ENCODE peak calls at places on chromosomes 12 and 14, in six cellular contexts. S is right lobe of liver, W is A549, U is IMR-90, E is stomach, B is adrenal gland. N is an unnamed sample.

GRCh38 chr14:95192306-95192705 is 35.0 kb upstream of the DICER1 start:
- DNase-seq in S (no peak), W (no peak), U (no peak), E (no peak), B (no peak), N (no peak)

GRCh38 chr12:109134186-109134917 is 18.0 kb downstream of the ACACB start:
- DNase-seq in S (peak), W (peak), U (no peak), E (peak), B (peak), N (peak)

GRCh38 chr14:68248481-68249255 is 429.1 kb downstream of the RAD51B start:
- DNase-seq in S (peak), W (peak), U (peak), E (no peak), B (peak), N (no peak)

GRCh38 chr12:130418261-130418660 is 80.6 kb downstream of the PIWIL1 start:
- DNase-seq in S (no peak), W (no peak), U (no peak), E (no peak), B (no peak), N (no peak)

GRCh38 chr12:88145567-88146347 is 3.6 kb downstream of the TMTC3 start:
- DNase-seq in S (no peak), W (no peak), U (no peak), E (no peak), B (no peak), N (no peak)

GRCh38 chr14:23299558-23299957 is 3.1 kb downstream of the PPP1R3E start:
- DNase-seq in S (no peak), W (peak), U (peak), E (no peak), B (no peak), N (no peak)

GRCh38 chr12:132190012-132190755 is 45.9 kb downstream of the NOC4L start:
- DNase-seq in S (no peak), W (peak), U (no peak), E (no peak), B (no peak), N (peak)

GRCh38 chr12:131912526-131913274 is 16.4 kb upstream of the PUS1 start:
- DNase-seq in S (peak), W (peak), U (peak), E (peak), B (peak), N (no peak)

GRCh38 chr12:58566599-58566998 is 353.7 kb downstream of the LRIG3 start:
- DNase-seq in S (no peak), W (no peak), U (peak), E (no peak), B (no peak), N (no peak)

GRCh38 chr14:95522556-95522955 is 6.1 kb upstream of the SYNE3 start:
- DNase-seq in S (no peak), W (no peak), U (no peak), E (no peak), B (no peak), N (no peak)

GRCh38 chr12:87529386-87529785 is 499.8 kb downstream of the C12orf50 start:
- DNase-seq in S (no peak), W (no peak), U (no peak), E (no peak), B (no peak), N (no peak)

GRCh38 chr12:124740691-124741137 is 123.0 kb downstream of the SCARB1 start:
- DNase-seq in S (peak), W (peak), U (peak), E (peak), B (peak), N (peak)

GRCh38 chr12:118866346-118866745 is 115.0 kb upstream of the SRRM4 start:
- DNase-seq in S (no peak), W (no peak), U (no peak), E (no peak), B (no peak), N (no peak)

GRCh38 chr12:51183816-51184215 is 10.9 kb upstream of the TFCP2 start:
- DNase-seq in S (no peak), W (no peak), U (peak), E (peak), B (peak), N (no peak)

GRCh38 chr12:52249041-52249461 is 16.0 kb downstream of the KRT7 start:
- DNase-seq in S (no peak), W (peak), U (no peak), E (peak), B (peak), N (no peak)

GRCh38 chr12:116430911-116431565 is 128.1 kb upstream of the MAP1LC3B2 start:
- DNase-seq in S (no peak), W (no peak), U (no peak), E (no peak), B (no peak), N (no peak)

GRCh38 chr14:22213110-22213509 is 375.9 kb downstream of the DAD1 start:
- DNase-seq in S (no peak), W (no peak), U (peak), E (no peak), B (no peak), N (no peak)

GRCh38 chr12:24418157-24418556 is 468.7 kb upstream of the SOX5 start:
- DNase-seq in S (no peak), W (no peak), U (peak), E (no peak), B (no peak), N (no peak)

GRCh38 chr12:13171921-13172859 is 24.3 kb upstream of the EMP1 start:
- DNase-seq in S (peak), W (peak), U (no peak), E (no peak), B (peak), N (peak)

GRCh38 chr14:33799705-33800269 is 151.1 kb downstream of the EGLN3 start:
- DNase-seq in S (peak), W (no peak), U (no peak), E (no peak), B (no peak), N (no peak)

GRCh38 chr14:95294834-95295599 is 24.7 kb downstream of the CLMN start:
- DNase-seq in S (no peak), W (peak), U (no peak), E (peak), B (no peak), N (no peak)

GRCh38 chr14:80387563-80387981 is 176.3 kb upstream of the DIO2 start:
- DNase-seq in S (no peak), W (no peak), U (no peak), E (no peak), B (peak), N (no peak)

GRCh38 chr12:53976172-53976822 is 1.5 kb upstream of the HOTAIR start:
- DNase-seq in S (peak), W (no peak), U (no peak), E (no peak), B (no peak), N (no peak)

GRCh38 chr14:34059925-34060746 is 109.3 kb upstream of the EGLN3 start:
- DNase-seq in S (peak), W (peak), U (peak), E (peak), B (peak), N (peak)

GRCh38 chr12:11324426-11324825 is 14.2 kb upstream of the PRB4 start:
- DNase-seq in S (no peak), W (no peak), U (no peak), E (no peak), B (no peak), N (no peak)

GRCh38 chr12:71201136-71201679 is 43.4 kb upstream of the TSPAN8 start:
- DNase-seq in S (no peak), W (no peak), U (no peak), E (no peak), B (no peak), N (no peak)

GRCh38 chr12:121989266-121989950 is 32.3 kb upstream of the BCL7A start:
- DNase-seq in S (no peak), W (no peak), U (no peak), E (no peak), B (no peak), N (no peak)

DNA sequence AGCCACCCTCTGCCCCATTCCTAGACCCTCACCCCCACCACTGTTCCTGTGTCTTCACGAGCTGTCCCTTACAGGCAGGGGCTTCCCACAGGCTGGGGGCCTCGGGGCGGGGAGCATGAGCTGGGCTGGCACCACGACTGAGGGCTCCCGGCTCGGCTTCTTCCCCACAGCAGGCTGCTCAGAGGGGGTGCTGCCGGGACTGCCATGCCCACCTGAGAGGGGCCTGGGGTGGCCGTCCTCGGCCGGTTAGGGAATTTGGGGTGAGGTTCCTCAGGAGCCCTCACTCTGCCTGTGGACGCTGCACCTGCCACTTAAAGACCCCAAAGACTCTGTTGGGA is 6.8 kb downstream of the SLC25A47 start:
- DNase-seq in S (no peak), W (no peak), U (no peak), E (no peak), B (no peak), N (no peak)
- H3K27ac ChIP-seq in S (no peak), W (no peak), U (no peak), E (no peak), B (no peak), N (no peak)

DNA sequence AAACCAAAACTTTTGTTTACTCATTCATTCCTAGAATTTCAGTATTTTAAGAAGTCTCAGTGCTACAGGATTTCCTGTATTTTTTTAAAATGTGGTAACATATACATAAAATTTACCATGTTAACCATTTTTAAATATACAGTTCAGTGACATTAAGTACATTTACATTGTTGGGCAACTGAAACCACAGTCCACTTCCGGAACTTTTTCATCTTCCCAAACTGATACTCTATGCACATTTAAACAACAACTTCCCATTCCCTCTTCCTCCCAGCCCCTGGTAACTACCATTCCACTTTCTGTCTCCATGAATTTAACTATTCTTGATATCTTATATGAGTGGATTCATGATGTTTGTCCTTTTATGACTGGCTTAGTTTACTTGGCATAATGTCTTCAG is 30.4 kb downstream of the PDE3A start:
- DNase-seq in S (no peak), W (no peak), U (no peak), E (no peak), B (no peak), N (no peak)
- H3K4me3 ChIP-seq in S (no peak), W (no peak), U (no peak), E (no peak), B (no peak), N (no peak)

GRCh38 chr14:100770046-100770445 is 43.4 kb downstream of the DLK1 start:
- DNase-seq in S (no peak), W (no peak), U (no peak), E (no peak), B (no peak), N (no peak)

GRCh38 chr14:100770605-100771120 is 44.0 kb downstream of the DLK1 start:
- DNase-seq in S (peak), W (no peak), U (no peak), E (no peak), B (no peak), N (peak)

GRCh38 chr14:100772607-100773165 is 46.0 kb downstream of the DLK1 start:
- DNase-seq in S (no peak), W (no peak), U (no peak), E (no peak), B (no peak), N (no peak)

GRCh38 chr14:100769035-100769939 is 42.6 kb downstream of the DLK1 start:
- DNase-seq in S (peak), W (no peak), U (no peak), E (no peak), B (no peak), N (no peak)

GRCh38 chr14:100771121-100771800 is 44.6 kb downstream of the DLK1 start:
- DNase-seq in S (peak), W (no peak), U (no peak), E (no peak), B (peak), N (peak)
- TF ChIP-seq POLR2A in S (no peak), W (no peak), U (no peak), E (no peak), B (no peak), N (no peak)

GRCh38 chr12:32149489-32149888 is 42.8 kb downstream of the BICD1 start:
- DNase-seq in S (no peak), W (no peak), U (no peak), E (no peak), B (no peak), N (no peak)

GRCh38 chr12:32151081-32151480 is 44.4 kb downstream of the BICD1 start:
- DNase-seq in S (no peak), W (no peak), U (no peak), E (no peak), B (no peak), N (no peak)

GRCh38 chr12:32145096-32145495 is 38.4 kb downstream of the BICD1 start:
- DNase-seq in S (no peak), W (no peak), U (no peak), E (no peak), B (no peak), N (no peak)

GRCh38 chr12:32148372-32148771 is 41.7 kb downstream of the BICD1 start:
- DNase-seq in S (no peak), W (peak), U (peak), E (no peak), B (no peak), N (no peak)

DNA sequence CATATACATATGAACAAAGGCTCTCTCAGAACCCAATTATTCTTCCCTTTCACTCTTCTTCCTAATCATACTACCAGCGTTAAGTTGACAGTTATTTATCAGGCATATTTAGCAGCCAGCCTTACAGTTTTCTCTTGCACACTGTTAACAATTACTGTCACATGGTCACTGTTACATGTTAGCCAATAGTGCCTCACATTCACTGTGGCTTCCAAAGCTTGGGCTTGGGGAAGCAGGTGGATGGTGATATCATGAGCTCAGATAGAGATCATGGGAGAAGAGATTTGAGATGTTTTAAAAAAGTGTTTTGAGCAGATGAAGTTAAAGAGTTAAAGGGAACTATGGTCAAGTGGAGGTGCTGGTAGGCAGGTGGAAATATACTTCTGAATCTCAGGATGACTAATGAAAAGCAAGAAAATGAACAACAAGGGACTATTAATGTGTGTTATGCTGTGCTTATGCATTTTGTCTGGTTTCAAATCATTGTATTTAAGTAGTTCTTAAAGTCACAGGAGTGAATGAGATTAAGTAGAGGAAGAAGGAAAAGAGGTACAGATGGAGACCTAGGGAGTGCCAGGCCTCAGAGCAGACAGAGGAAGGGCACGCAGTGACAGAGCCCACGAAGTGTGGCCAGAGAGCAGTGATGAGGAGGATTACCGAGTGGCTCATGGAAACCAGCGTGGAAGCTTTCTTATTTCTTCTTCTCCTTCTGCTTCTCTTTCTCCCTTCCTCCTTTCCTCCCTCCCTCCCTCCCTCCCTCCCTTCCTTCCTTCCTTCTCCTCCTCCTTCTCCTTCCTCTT is 39.6 kb downstream of the BICD1 start:
- DNase-seq in S (no peak), W (no peak), U (no peak), E (no peak), B (no peak), N (no peak)
- H3K27ac ChIP-seq in S (no peak), W (no peak), U (no peak), E (no peak), B (no peak), N (no peak)

GRCh38 chr12:69002969-69003368 is 70.0 kb upstream of the CPM start:
- DNase-seq in S (no peak), W (no peak), U (peak), E (no peak), B (no peak), N (no peak)

GRCh38 chr12:69008510-69008909 is 75.5 kb upstream of the CPM start:
- DNase-seq in S (no peak), W (no peak), U (peak), E (no peak), B (no peak), N (no peak)

GRCh38 chr12:69007166-69007857 is 74.3 kb upstream of the CPM start:
- DNase-seq in S (no peak), W (peak), U (peak), E (peak), B (no peak), N (no peak)

GRCh38 chr12:69007858-69008314 is 74.9 kb upstream of the CPM start:
- DNase-seq in S (no peak), W (no peak), U (no peak), E (no peak), B (no peak), N (no peak)
- H3K4me3 ChIP-seq in S (no peak), W (no peak), U (peak), E (no peak), B (no peak), N (no peak)

DNA sequence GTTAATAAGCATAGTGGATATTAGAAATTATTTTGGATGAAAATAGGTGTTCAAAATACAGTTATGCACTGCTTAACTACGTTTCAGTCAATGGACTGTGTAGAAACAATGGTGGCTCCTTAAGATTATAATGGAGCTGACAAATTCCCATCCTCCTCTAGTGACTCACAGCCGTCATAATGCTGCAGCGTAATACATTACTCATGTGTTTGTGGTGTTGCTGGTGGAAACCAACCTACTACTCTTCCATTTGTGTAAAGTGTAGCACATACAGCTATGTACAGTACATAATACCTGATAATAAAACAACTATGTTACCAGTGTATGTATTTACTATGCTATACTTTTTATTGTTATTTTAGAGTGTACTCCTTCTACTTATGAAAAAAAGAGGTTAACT is 111.2 kb upstream of the TMCC3 start:
- DNase-seq in S (no peak), W (peak), U (peak), E (no peak), B (no peak), N (no peak)
- TF ChIP-seq POLR2A in S (no peak), W (no peak), U (no peak), E (no peak), B (no peak), N (no peak)

DNA sequence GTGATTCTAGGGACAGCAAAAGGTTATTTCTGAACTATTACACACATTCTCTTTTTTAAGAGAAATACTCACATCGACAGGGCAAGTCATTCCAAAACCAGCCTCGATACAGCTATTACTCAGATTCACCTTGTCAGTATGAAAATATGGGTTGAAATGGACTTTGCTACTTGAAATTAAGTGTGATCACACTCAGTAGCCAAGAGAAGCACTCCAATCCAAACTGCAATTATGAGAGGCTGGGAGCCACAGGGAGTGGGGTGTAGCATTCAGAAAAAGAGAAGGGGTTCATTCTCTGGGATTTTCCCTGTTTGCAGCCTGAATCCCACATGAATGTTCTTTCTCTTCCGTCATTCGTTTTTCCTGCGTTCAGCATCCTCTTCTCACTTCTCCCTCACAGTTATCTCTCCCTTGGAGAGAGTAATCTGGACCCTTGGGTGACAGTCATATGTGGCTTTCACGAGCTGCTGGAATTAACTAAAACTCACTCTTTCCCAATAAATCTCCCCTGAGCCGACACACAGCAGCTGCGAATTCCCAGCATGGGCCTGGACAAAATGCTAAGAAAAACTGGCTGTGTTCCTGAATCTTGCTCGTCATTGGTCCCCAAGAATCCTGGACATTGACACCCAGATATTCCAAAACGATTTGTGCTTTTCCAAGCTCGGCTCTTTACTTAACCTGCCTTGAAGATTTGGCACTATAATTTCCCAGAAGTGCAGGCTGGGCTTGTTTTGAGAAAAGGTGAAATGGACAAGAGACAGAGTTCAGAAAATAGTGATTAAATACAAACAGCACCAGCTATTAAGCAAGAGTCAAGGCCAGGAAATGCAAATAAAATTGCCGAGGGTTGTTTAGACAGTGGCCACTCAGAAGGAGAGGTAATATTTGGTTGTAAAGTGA is 199.5 kb upstream of the PLEKHG7 start:
- DNase-seq in S (no peak), W (no peak), U (no peak), E (no peak), B (peak), N (no peak)
- H3K27ac ChIP-seq in S (peak), W (peak), U (peak), E (peak), B (peak), N (peak)

N was measured in Peyer's patch.